ENCODE peak calls at places on chromosome 19, in ten cellular contexts. I is fibroblast of lung, W is cardiac muscle cell, S is Panc1, Q is suprapubic skin, C is left lung, A is aorta, P is heart left ventricle, Z is A549, F is tibial artery. D is an unnamed sample.

GRCh38 chr19:49939721-49940481 is 10.6 kb upstream of the NUP62 start:
- DNase-seq in C (no peak), Z (peak), I (no peak), F (no peak), S (no peak), A (peak), Q (no peak), P (no peak), W (no peak), D (no peak)

GRCh38 chr19:18848860-18849661 is 17.3 kb downstream of the UPF1 start:
- DNase-seq in F (peak), W (peak), Z (no peak), C (peak), S (no peak), Q (no peak), P (peak), I (no peak), A (peak), D (no peak)

GRCh38 chr19:29247051-29247450 is 34.1 kb upstream of the UQCRFS1 start:
- DNase-seq in A (no peak), Z (no peak), I (no peak), P (no peak), W (no peak), F (no peak), C (no peak), Q (peak), S (no peak), D (no peak)

GRCh38 chr19:11784356-11784755 is 14.0 kb upstream of the ZNF491 start:
- DNase-seq in Z (no peak), W (no peak), F (no peak), A (no peak), I (no peak), Q (no peak), S (no peak), C (no peak), P (no peak), D (no peak)

GRCh38 chr19:4120531-4120930 is 3.4 kb downstream of the MAP2K2 start:
- DNase-seq in F (no peak), A (no peak), C (no peak), I (peak), W (peak), S (no peak), Z (no peak), P (no peak), Q (no peak), D (no peak)

GRCh38 chr19:41887711-41888382 is 4.9 kb downstream of the ARHGEF1 start:
- DNase-seq in P (no peak), Q (no peak), A (no peak), C (peak), F (no peak), Z (no peak), S (no peak), I (peak), W (peak), D (peak)

GRCh38 chr19:55600336-55601028 is 394 bp downstream of the ZNF524 start:
- DNase-seq in C (no peak), Q (no peak), A (peak), F (peak), S (no peak), I (peak), P (no peak), Z (no peak), W (no peak), D (no peak)

GRCh38 chr19:47704656-47705055 is 8.6 kb upstream of the EHD2 start:
- DNase-seq in P (no peak), C (no peak), Z (no peak), A (no peak), S (no peak), W (no peak), I (no peak), Q (no peak), F (no peak), D (no peak)

GRCh38 chr19:47839913-47840312 is 18.2 kb downstream of the CRX start:
- DNase-seq in P (no peak), S (no peak), C (no peak), A (no peak), Q (no peak), I (no peak), Z (no peak), W (peak), F (no peak), D (no peak)

GRCh38 chr19:31349160-31349881 is at the start of gene TSHZ3:
- DNase-seq in F (peak), C (peak), A (peak), P (peak), I (peak), Q (peak), W (peak), S (no peak), Z (peak), D (peak)

GRCh38 chr19:661427-662196 is 1.4 kb downstream of the RNF126 start:
- DNase-seq in Z (no peak), I (no peak), C (no peak), W (no peak), A (no peak), S (no peak), F (no peak), Q (no peak), P (no peak), D (no peak)

GRCh38 chr19:2394669-2395292 is 32.6 kb downstream of the TIMM13 start:
- DNase-seq in F (no peak), Z (no peak), Q (no peak), P (no peak), I (no peak), C (no peak), W (no peak), A (no peak), S (no peak), D (no peak)

GRCh38 chr19:13169769-13170168 is 19.6 kb downstream of the IER2 start:
- DNase-seq in P (no peak), C (no peak), A (no peak), W (peak), I (peak), Z (peak), Q (no peak), S (no peak), F (no peak), D (peak)

GRCh38 chr19:16737909-16738308 is 18.3 kb downstream of the NWD1 start:
- DNase-seq in P (no peak), W (peak), Z (no peak), C (no peak), I (no peak), Q (no peak), F (no peak), S (no peak), A (no peak), D (no peak)

GRCh38 chr19:41546386-41546789 is 29.6 kb upstream of the CEACAM21 start:
- DNase-seq in Z (no peak), F (no peak), W (no peak), S (no peak), P (no peak), C (no peak), A (no peak), I (no peak), Q (no peak), D (no peak)

GRCh38 chr19:31586282-31586681 is 237.0 kb upstream of the TSHZ3 start:
- DNase-seq in F (no peak), Z (no peak), P (no peak), W (no peak), Q (no peak), A (no peak), S (no peak), I (peak), C (no peak), D (no peak)

GRCh38 chr19:17264641-17264979 is at the start of gene USHBP1:
- DNase-seq in F (no peak), Q (no peak), S (no peak), W (no peak), I (no peak), Z (no peak), P (no peak), A (no peak), C (no peak), D (no peak)

GRCh38 chr19:48121066-48121465 is 10.4 kb upstream of the PLA2G4C start:
- DNase-seq in W (no peak), P (no peak), I (no peak), Z (no peak), Q (no peak), F (no peak), A (no peak), C (no peak), S (no peak), D (no peak)

GRCh38 chr19:51002542-51003311 is 1.3 kb upstream of the KLK8 start:
- DNase-seq in A (no peak), S (no peak), F (no peak), I (no peak), C (no peak), Q (peak), P (no peak), W (peak), Z (peak), D (no peak)

GRCh38 chr19:22532388-22533310 is 101.5 kb upstream of the ZNF492 start:
- DNase-seq in P (peak), W (peak), I (no peak), A (peak), Z (no peak), C (peak), F (peak), S (no peak), Q (no peak), D (no peak)

GRCh38 chr19:44207126-44207803 is 5.1 kb upstream of the ZNF227 start:
- DNase-seq in F (peak), A (peak), I (peak), Z (peak), Q (peak), W (peak), P (peak), C (peak), S (peak), D (peak)

GRCh38 chr19:45396389-45397260 is 8.2 kb downstream of the PPP1R13L start:
- DNase-seq in W (no peak), F (no peak), Q (no peak), P (no peak), I (no peak), S (no peak), C (no peak), Z (no peak), A (no peak), D (no peak)

GRCh38 chr19:14959263-14959662 is 18.0 kb downstream of the OR7C2 start:
- DNase-seq in A (no peak), P (no peak), S (no peak), I (no peak), Q (no peak), Z (no peak), F (no peak), W (no peak), C (no peak), D (no peak)

DNA sequence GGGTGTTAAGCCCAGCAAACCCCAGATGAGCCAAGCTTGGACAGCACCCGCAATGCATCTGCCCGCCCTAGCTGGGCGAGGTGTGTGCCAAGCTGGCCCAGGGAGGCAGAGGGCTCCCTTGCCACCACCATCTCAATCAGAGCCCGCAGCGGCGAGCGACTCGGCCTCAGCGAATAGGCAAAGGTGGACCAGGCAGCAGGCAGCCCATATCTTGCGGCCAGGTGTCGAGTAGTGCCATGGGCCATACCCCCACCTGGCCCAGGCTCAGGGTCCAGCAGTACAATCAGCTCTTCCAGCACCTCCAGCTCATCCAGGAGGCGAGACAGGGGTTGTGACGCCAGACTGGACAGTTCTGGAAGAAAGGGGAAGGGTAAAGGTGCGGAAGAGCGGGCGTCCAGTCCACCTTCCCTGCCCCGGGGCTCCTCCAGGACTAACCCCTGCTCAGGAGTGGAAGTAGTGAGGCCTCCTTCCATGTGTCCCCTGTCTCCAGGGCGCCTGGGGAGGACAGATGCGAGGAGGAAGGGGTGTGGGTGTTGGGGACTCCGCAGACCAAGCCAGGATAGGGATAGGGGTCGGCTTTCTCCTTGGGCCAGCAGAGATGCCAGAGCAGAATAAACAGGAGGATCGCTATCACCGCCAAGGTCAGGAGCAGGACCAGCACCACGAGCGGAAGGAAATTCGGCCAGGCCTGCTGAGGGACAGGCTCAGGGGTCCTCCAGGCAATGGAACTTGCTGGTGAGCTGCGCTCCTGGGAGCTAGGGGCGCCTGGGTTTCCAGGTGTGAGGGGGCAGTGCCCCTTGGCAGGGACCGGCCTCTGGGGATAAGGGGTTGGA is 2.8 kb downstream of the IGFLR1 start:
- DNase-seq in W (no peak), C (no peak), Z (no peak), A (peak), I (no peak), P (no peak), Q (no peak), F (no peak), S (no peak), D (no peak)
- H3K27ac ChIP-seq in W (no peak), C (peak), Z (peak), A (peak), I (peak), P (no peak), Q (peak), F (peak), S (peak), D (no peak)

GRCh38 chr19:6459356-6460098 is at the start of gene SLC25A23:
- DNase-seq in W (peak), C (peak), S (peak), Q (peak), I (peak), F (peak), A (peak), Z (peak), P (peak), D (peak)

GRCh38 chr19:6455924-6456323 is 3.7 kb downstream of the SLC25A23 start:
- DNase-seq in Q (no peak), W (no peak), S (no peak), P (no peak), C (no peak), Z (no peak), F (no peak), I (no peak), A (no peak), D (no peak)

GRCh38 chr19:6457958-6458694 is 1.5 kb downstream of the SLC25A23 start:
- DNase-seq in F (no peak), Z (no peak), P (no peak), A (no peak), W (no peak), I (no peak), C (no peak), S (no peak), Q (no peak), D (no peak)

GRCh38 chr19:6460099-6460884 is 700 bp upstream of the SLC25A23 start:
- DNase-seq in S (peak), A (peak), I (peak), Z (peak), Q (peak), P (peak), W (peak), C (peak), F (peak), D (peak)

DNA sequence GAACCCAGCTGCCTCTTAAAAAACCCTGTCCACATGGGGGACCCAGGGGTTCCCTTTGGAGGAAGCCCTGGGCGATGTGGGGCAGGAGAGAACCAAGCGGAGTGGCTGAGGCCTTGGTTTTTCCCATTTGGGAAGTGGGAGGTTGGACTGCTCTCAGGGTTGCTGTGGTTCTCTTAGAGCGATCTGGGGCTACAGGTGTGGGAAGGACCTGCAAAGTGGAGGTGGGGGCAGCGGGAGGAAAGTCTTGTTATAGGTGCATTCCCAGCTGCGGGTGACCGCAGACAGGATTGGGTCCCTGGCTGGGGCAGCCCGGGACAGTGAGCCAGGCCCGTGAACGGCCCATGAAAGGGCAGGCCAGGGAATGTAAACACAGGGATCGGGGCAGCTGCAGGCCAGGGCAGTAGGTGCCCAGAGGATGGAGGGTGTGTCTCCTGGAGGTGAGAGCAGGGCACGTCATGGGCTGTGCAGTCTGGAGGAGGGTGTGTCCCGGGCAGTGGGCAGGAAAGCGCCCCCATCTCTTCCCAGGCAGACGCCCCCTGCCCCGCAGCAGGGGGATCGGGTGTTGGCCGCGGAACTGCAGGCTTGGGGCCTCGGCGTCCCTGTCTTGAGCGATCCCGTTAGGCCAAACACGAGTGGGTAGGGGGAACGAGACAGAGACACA is 767 bp downstream of the SLC25A23 start:
- DNase-seq in Z (no peak), P (no peak), W (no peak), C (peak), I (no peak), A (no peak), S (no peak), Q (no peak), F (peak), D (no peak)
- H3K27ac ChIP-seq in Z (peak), P (peak), W (no peak), C (peak), I (no peak), A (no peak), S (no peak), Q (no peak), F (peak), D (peak)

DNA sequence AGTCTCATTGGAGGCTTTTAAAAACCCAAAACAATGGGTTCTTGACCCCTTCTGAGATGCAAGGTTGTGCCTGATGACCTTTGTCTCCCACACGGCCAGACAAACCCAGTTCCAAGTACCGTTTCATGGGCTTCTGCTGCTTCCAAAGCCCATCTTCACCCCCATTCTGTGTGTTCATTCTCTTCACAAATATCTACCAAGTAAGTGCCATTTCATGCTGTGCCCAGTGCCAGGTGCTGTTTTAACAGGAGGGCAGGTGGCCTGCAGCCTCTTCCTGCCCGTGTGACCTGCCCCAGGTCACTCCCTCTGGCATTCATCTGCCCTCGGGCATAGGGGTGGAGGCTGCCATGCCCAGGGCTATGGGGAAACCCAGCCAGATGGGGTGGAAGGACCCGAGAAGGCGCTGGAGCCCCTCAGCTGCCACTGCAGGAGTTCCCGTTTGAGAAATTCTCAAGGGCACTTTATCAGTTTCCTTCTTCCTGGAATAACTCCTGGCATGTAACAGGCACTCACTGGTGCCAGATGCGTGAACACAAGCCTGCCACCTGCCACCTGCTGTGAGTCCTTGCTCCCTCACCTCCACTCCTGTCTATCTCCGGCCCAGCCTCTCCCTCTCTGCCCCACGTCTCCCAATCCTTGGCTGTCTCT is 12.5 kb downstream of the CAPN12 start:
- DNase-seq in C (peak), W (no peak), F (peak), I (no peak), Q (no peak), P (peak), Z (no peak), S (no peak), A (peak), D (no peak)
- H3K27ac ChIP-seq in C (peak), W (peak), F (peak), I (no peak), Q (peak), P (peak), Z (peak), S (peak), A (peak), D (peak)

GRCh38 chr19:34481861-34482379 is 362 bp downstream of the WTIP start:
- DNase-seq in Q (peak), Z (peak), I (no peak), P (no peak), A (no peak), C (no peak), F (peak), S (no peak), W (no peak), D (no peak)

GRCh38 chr19:34484328-34484727 is 2.8 kb downstream of the WTIP start:
- DNase-seq in C (no peak), I (no peak), Q (peak), F (peak), W (no peak), A (peak), S (no peak), P (no peak), Z (no peak), D (no peak)

GRCh38 chr19:34480971-34481821 is at the start of gene WTIP:
- DNase-seq in A (peak), I (peak), S (no peak), Q (peak), F (peak), C (peak), W (peak), P (peak), Z (peak), D (no peak)

GRCh38 chr19:34480491-34480890 is 1.1 kb upstream of the WTIP start:
- DNase-seq in P (no peak), A (no peak), Z (no peak), C (no peak), S (no peak), I (no peak), W (no peak), Q (peak), F (peak), D (no peak)

GRCh38 chr19:34482380-34483250 is 1.1 kb downstream of the WTIP start:
- DNase-seq in S (no peak), F (peak), I (peak), A (no peak), Q (peak), P (no peak), W (peak), Z (peak), C (no peak), D (no peak)
- H3K27ac ChIP-seq in S (peak), F (peak), I (peak), A (peak), Q (peak), P (peak), W (peak), Z (peak), C (peak), D (peak)

GRCh38 chr19:8110931-8111330 is 38.5 kb downstream of the FBN3 start:
- DNase-seq in P (peak), C (no peak), F (no peak), I (no peak), Q (no peak), Z (no peak), W (no peak), A (peak), S (no peak), D (no peak)
- H3K27ac ChIP-seq in P (no peak), C (no peak), F (no peak), I (no peak), Q (no peak), Z (no peak), W (no peak), A (no peak), S (no peak), D (no peak)

D was measured in epithelial cell of prostate.